ENCODE peak calls at places on chromosomes 16 and 17, in eight cellular contexts. Z is SK-N-DZ; M is stimulated activated CD4-positive, alpha-beta T cell treated with anti-CD3 and anti-CD28 coated beads, Interleukin-2, amount 100 ng/mL, for 24 hours; D is psoas muscle; P is AML-193; X is activated T-helper 9 cell treated with anti-CD3 and anti-CD28 coated beads, Interleukin-2, amount 50 U/mL, for 16 hours; F is posterior vena cava; A is amygdala. J is an unnamed sample.

GRCh38 chr17:38435795-38436194 is 7.5 kb downstream of the ARHGAP23 start:
- DNase-seq in M (no peak), D (no peak), X (no peak), F (no peak), A (no peak), Z (no peak), P (no peak), J (no peak)

GRCh38 chr17:38425048-38425447 is 3.2 kb upstream of the ARHGAP23 start:
- DNase-seq in A (no peak), P (no peak), Z (no peak), D (no peak), F (no peak), M (no peak), X (no peak), J (no peak)

GRCh38 chr17:17156107-17156506 is 50.0 kb downstream of the PLD6 start:
- DNase-seq in D (no peak), F (no peak), P (no peak), Z (no peak), A (no peak), X (no peak), M (no peak), J (no peak)

GRCh38 chr17:83129676-83130075 is 50.3 kb downstream of the METRNL start:
- DNase-seq in P (no peak), A (no peak), F (peak), M (no peak), X (no peak), D (peak), Z (no peak), J (no peak)

GRCh38 chr17:75102385-75102821 is 7.4 kb upstream of the ARMC7 start:
- DNase-seq in D (no peak), Z (no peak), F (no peak), X (no peak), M (no peak), P (peak), A (no peak), J (no peak)

GRCh38 chr17:81499601-81499970 is 13.0 kb downstream of the ACTG1 start:
- DNase-seq in A (no peak), M (no peak), F (no peak), Z (no peak), X (no peak), D (peak), P (no peak), J (no peak)

GRCh38 chr16:66695935-66696668 is 441 bp downstream of the CMTM4 start:
- DNase-seq in F (peak), Z (no peak), X (peak), D (peak), P (no peak), A (no peak), M (no peak), J (peak)

GRCh38 chr17:13107726-13108235 is 90.0 kb upstream of the ELAC2 start:
- DNase-seq in D (no peak), F (no peak), X (no peak), M (no peak), Z (no peak), A (no peak), P (no peak), J (no peak)

GRCh38 chr16:12341423-12341822 is 364.9 kb downstream of the SNX29 start:
- DNase-seq in P (no peak), M (no peak), Z (no peak), D (no peak), A (no peak), X (no peak), F (no peak), J (no peak)

GRCh38 chr16:68529608-68529930 is 9.5 kb upstream of the ZFP90 start:
- DNase-seq in A (no peak), D (no peak), P (no peak), F (no peak), X (no peak), Z (no peak), M (no peak), J (no peak)

GRCh38 chr16:76970087-76970744 is 220.8 kb upstream of the MON1B start:
- DNase-seq in P (no peak), X (no peak), Z (no peak), M (no peak), F (no peak), A (no peak), D (no peak), J (no peak)

GRCh38 chr16:16154292-16154951 is 68.9 kb downstream of the ABCC6 start:
- DNase-seq in M (no peak), D (no peak), X (no peak), Z (no peak), F (peak), P (no peak), A (no peak), J (no peak)

GRCh38 chr17:48954300-48954755 is 9.7 kb upstream of the SNF8 start:
- DNase-seq in D (no peak), F (no peak), P (peak), A (no peak), M (no peak), Z (no peak), X (no peak), J (no peak)

GRCh38 chr17:78738245-78738644 is 43.8 kb downstream of the CYTH1 start:
- DNase-seq in P (no peak), A (no peak), D (no peak), Z (no peak), F (no peak), M (no peak), X (no peak), J (no peak)

GRCh38 chr16:63596716-63597115 is 1525.1 kb downstream of the CDH11 start:
- DNase-seq in P (no peak), D (no peak), F (no peak), Z (no peak), M (no peak), X (no peak), A (no peak), J (no peak)

GRCh38 chr17:57676543-57676942 is 68.6 kb downstream of the CCDC182 start:
- DNase-seq in D (no peak), P (no peak), Z (no peak), X (no peak), F (no peak), M (no peak), A (no peak), J (no peak)

GRCh38 chr16:11379420-11379819 is 34.2 kb downstream of the RMI2 start:
- DNase-seq in Z (no peak), F (no peak), A (no peak), P (no peak), X (peak), D (no peak), M (peak), J (no peak)

GRCh38 chr16:28609631-28610594 is at the start of gene SULT1A1:
- DNase-seq in M (no peak), P (no peak), A (no peak), X (no peak), D (peak), F (no peak), Z (no peak), J (peak)

GRCh38 chr16:58451945-58452401 is 48.0 kb upstream of the NDRG4 start:
- DNase-seq in A (no peak), M (no peak), D (no peak), P (no peak), Z (peak), X (no peak), F (no peak), J (no peak)

J was measured in activated CD4-positive, CD25-positive, alpha-beta regulatory T cell treated with anti-CD3 and anti-CD28 coated beads, Interleukin-2, amount 50 U/mL, for 72 hours.